ENCODE peak calls at places on chromosome 18, in eight cellular contexts. One of them, this sample, is unnamed.

GRCh38 chr18:78979058-78979680 is 449 bp upstream of the SALL3 start:
- DNase-seq in cardiac fibroblast: peak
- DNase-seq in heart left ventricle: no peak
- DNase-seq in IMR-90: no peak
- DNase-seq in hepatocyte: no peak
- DNase-seq in fibroblast of pulmonary artery: peak
- DNase-seq in adrenal gland: no peak
- DNase-seq in astrocyte of the cerebellum: no peak
- DNase-seq in this sample: no peak

GRCh38 chr18:61651145-61651879 is 241.5 kb downstream of the RNF152 start:
- DNase-seq in astrocyte of the cerebellum: no peak
- DNase-seq in heart left ventricle: no peak
- DNase-seq in hepatocyte: no peak
- DNase-seq in fibroblast of pulmonary artery: no peak
- DNase-seq in IMR-90: no peak
- DNase-seq in cardiac fibroblast: no peak
- DNase-seq in adrenal gland: no peak
- DNase-seq in this sample: no peak

GRCh38 chr18:62617793-62618591 is 95.2 kb downstream of the ZCCHC2 start:
- DNase-seq in cardiac fibroblast: no peak
- DNase-seq in hepatocyte: no peak
- DNase-seq in heart left ventricle: no peak
- DNase-seq in fibroblast of pulmonary artery: peak
- DNase-seq in IMR-90: no peak
- DNase-seq in astrocyte of the cerebellum: no peak
- DNase-seq in adrenal gland: no peak
- DNase-seq in this sample: no peak

GRCh38 chr18:27843783-27844415 is 333.0 kb downstream of the CDH2 start:
- DNase-seq in heart left ventricle: no peak
- DNase-seq in hepatocyte: no peak
- DNase-seq in fibroblast of pulmonary artery: peak
- DNase-seq in astrocyte of the cerebellum: peak
- DNase-seq in adrenal gland: no peak
- DNase-seq in cardiac fibroblast: peak
- DNase-seq in IMR-90: peak
- DNase-seq in this sample: peak

GRCh38 chr18:36360256-36360909 is 62.9 kb downstream of the FHOD3 start:
- DNase-seq in fibroblast of pulmonary artery: no peak
- DNase-seq in hepatocyte: no peak
- DNase-seq in heart left ventricle: no peak
- DNase-seq in adrenal gland: no peak
- DNase-seq in astrocyte of the cerebellum: no peak
- DNase-seq in cardiac fibroblast: no peak
- DNase-seq in IMR-90: no peak
- DNase-seq in this sample: no peak

GRCh38 chr18:59024829-59025228 is 114.9 kb upstream of the SEC11C start:
- DNase-seq in fibroblast of pulmonary artery: peak
- DNase-seq in cardiac fibroblast: peak
- DNase-seq in IMR-90: peak
- DNase-seq in adrenal gland: no peak
- DNase-seq in heart left ventricle: no peak
- DNase-seq in astrocyte of the cerebellum: no peak
- DNase-seq in hepatocyte: no peak
- DNase-seq in this sample: no peak

GRCh38 chr18:54957295-54957694 is 2.0 kb downstream of the CCDC68 start:
- DNase-seq in heart left ventricle: no peak
- DNase-seq in IMR-90: no peak
- DNase-seq in fibroblast of pulmonary artery: peak
- DNase-seq in hepatocyte: no peak
- DNase-seq in cardiac fibroblast: peak
- DNase-seq in astrocyte of the cerebellum: no peak
- DNase-seq in adrenal gland: no peak
- DNase-seq in this sample: no peak

GRCh38 chr18:12886498-12887126 is 2.6 kb upstream of the PTPN2 start:
- DNase-seq in IMR-90: no peak
- DNase-seq in astrocyte of the cerebellum: no peak
- DNase-seq in heart left ventricle: no peak
- DNase-seq in hepatocyte: no peak
- DNase-seq in adrenal gland: no peak
- DNase-seq in cardiac fibroblast: no peak
- DNase-seq in fibroblast of pulmonary artery: peak
- DNase-seq in this sample: no peak

GRCh38 chr18:42644729-42645131 is 470.8 kb downstream of the RIT2 start:
- DNase-seq in astrocyte of the cerebellum: peak
- DNase-seq in fibroblast of pulmonary artery: peak
- DNase-seq in heart left ventricle: no peak
- DNase-seq in IMR-90: no peak
- DNase-seq in hepatocyte: no peak
- DNase-seq in cardiac fibroblast: no peak
- DNase-seq in adrenal gland: no peak
- DNase-seq in this sample: no peak

GRCh38 chr18:38011446-38011845 is 445.8 kb upstream of the CELF4 start:
- DNase-seq in hepatocyte: no peak
- DNase-seq in cardiac fibroblast: no peak
- DNase-seq in adrenal gland: no peak
- DNase-seq in astrocyte of the cerebellum: no peak
- DNase-seq in fibroblast of pulmonary artery: no peak
- DNase-seq in IMR-90: no peak
- DNase-seq in heart left ventricle: no peak
- DNase-seq in this sample: no peak

GRCh38 chr18:78779996-78780718 is 199.5 kb upstream of the SALL3 start:
- DNase-seq in astrocyte of the cerebellum: no peak
- DNase-seq in heart left ventricle: no peak
- DNase-seq in IMR-90: no peak
- DNase-seq in fibroblast of pulmonary artery: no peak
- DNase-seq in cardiac fibroblast: no peak
- DNase-seq in adrenal gland: no peak
- DNase-seq in hepatocyte: no peak
- DNase-seq in this sample: no peak

GRCh38 chr18:7740815-7741214 is 173.7 kb downstream of the PTPRM start:
- DNase-seq in cardiac fibroblast: no peak
- DNase-seq in astrocyte of the cerebellum: no peak
- DNase-seq in IMR-90: peak
- DNase-seq in heart left ventricle: no peak
- DNase-seq in fibroblast of pulmonary artery: no peak
- DNase-seq in hepatocyte: no peak
- DNase-seq in adrenal gland: no peak
- DNase-seq in this sample: no peak

GRCh38 chr18:32772580-32773186 is at the start of gene KLHL14:
- DNase-seq in cardiac fibroblast: no peak
- DNase-seq in adrenal gland: no peak
- DNase-seq in heart left ventricle: no peak
- DNase-seq in fibroblast of pulmonary artery: no peak
- DNase-seq in astrocyte of the cerebellum: no peak
- DNase-seq in hepatocyte: no peak
- DNase-seq in IMR-90: no peak
- DNase-seq in this sample: peak
- H3K4me3 ChIP-seq in cardiac fibroblast: no peak
- H3K4me3 ChIP-seq in adrenal gland: no peak
- H3K4me3 ChIP-seq in heart left ventricle: peak
- H3K4me3 ChIP-seq in fibroblast of pulmonary artery: no peak
- H3K4me3 ChIP-seq in astrocyte of the cerebellum: peak
- H3K4me3 ChIP-seq in hepatocyte: peak
- H3K4me3 ChIP-seq in IMR-90: no peak
- H3K4me3 ChIP-seq in this sample: peak

DNA sequence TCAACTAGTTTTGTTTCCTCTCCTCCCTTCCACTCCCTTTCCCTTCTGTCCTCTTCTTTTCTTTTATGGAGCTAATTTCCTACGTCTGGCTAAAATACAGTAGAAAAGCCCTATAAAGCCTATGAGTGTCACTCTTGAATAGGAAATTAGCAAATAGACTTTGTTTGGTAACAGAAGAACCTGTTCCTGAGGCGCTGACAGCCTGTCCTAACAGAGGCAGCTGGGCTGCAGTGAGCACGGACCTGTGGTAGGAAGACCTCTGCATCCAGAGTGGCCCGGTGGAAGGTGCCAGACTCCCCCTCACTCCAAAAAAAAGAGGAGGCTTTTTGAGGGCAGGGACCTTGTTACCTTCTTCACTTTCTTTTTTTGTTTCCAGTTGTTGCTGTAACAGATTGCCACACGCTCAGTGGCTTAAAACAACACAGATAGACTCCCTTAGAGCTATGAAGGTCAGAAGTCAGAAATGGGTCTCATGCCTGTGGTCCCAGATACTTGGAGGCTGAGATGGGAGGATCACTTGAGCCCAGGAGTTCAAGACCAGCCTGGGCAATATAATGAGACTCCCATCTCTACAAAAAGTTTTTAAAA is 81.2 kb upstream of the TXNDC2 start:
- DNase-seq in heart left ventricle: peak
- DNase-seq in cardiac fibroblast: peak
- DNase-seq in hepatocyte: no peak
- DNase-seq in adrenal gland: no peak
- DNase-seq in astrocyte of the cerebellum: no peak
- DNase-seq in IMR-90: no peak
- DNase-seq in fibroblast of pulmonary artery: no peak
- DNase-seq in this sample: no peak
- TF ChIP-seq CTCF in heart left ventricle: no peak
- TF ChIP-seq CTCF in cardiac fibroblast: no peak
- TF ChIP-seq CTCF in hepatocyte: peak
- TF ChIP-seq CTCF in adrenal gland: no peak
- TF ChIP-seq CTCF in astrocyte of the cerebellum: no peak
- TF ChIP-seq CTCF in IMR-90: no peak
- TF ChIP-seq CTCF in fibroblast of pulmonary artery: no peak
- TF ChIP-seq CTCF in this sample: no peak

GRCh38 chr18:56785006-56785405 is 133.8 kb downstream of the WDR7 start:
- DNase-seq in cardiac fibroblast: no peak
- DNase-seq in adrenal gland: no peak
- DNase-seq in IMR-90: no peak
- DNase-seq in fibroblast of pulmonary artery: no peak
- DNase-seq in heart left ventricle: no peak
- DNase-seq in hepatocyte: no peak
- DNase-seq in astrocyte of the cerebellum: no peak
- DNase-seq in this sample: no peak

GRCh38 chr18:56789889-56790180 is 138.7 kb downstream of the WDR7 start:
- DNase-seq in fibroblast of pulmonary artery: no peak
- DNase-seq in cardiac fibroblast: no peak
- DNase-seq in hepatocyte: no peak
- DNase-seq in IMR-90: no peak
- DNase-seq in astrocyte of the cerebellum: no peak
- DNase-seq in adrenal gland: no peak
- DNase-seq in heart left ventricle: no peak
- DNase-seq in this sample: no peak

GRCh38 chr18:56787392-56787791 is 136.2 kb downstream of the WDR7 start:
- DNase-seq in adrenal gland: no peak
- DNase-seq in cardiac fibroblast: no peak
- DNase-seq in heart left ventricle: no peak
- DNase-seq in astrocyte of the cerebellum: no peak
- DNase-seq in fibroblast of pulmonary artery: no peak
- DNase-seq in IMR-90: no peak
- DNase-seq in hepatocyte: no peak
- DNase-seq in this sample: no peak

DNA sequence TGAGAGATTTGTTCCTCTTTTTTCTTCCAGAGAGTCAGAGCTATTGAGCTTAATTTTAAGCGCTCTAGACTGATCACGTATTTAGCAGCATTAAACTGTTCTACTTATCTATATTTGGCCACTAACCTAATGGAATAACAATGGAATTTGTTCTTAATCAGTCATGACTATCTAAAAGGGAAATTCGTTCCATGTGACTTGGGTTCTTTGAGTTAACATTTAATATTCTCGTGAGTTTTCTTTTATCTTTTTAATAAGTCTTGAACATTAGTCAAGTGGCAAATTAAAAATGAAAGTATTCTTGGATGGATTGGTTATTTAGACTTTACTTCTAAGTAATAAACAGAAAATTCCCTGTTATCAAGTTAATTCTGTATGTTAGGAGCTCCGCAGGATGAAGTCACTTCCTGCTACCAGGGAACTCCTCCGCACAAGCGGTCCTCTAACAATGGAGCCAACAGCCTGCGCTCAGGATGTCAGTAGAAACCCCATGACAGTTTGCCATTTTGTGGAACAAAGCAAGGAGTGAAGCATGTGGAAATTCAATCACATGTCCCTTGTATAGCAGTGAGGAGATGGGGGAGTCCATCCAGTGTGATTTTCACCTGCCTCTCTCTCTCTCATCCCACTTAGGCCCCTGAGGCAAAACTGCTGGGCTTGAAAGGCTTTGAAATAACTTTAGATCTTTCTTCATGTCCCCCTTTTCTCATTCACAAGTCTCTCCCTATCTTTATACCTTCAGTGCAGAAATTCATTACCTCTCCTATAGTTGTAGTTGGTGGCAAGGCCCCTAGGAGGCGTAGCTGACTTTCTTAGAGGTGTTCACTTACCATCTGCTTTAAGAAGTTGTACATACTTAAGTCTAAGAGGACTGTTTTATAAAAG is 138.1 kb downstream of the WDR7 start:
- DNase-seq in IMR-90: peak
- DNase-seq in heart left ventricle: peak
- DNase-seq in fibroblast of pulmonary artery: peak
- DNase-seq in cardiac fibroblast: peak
- DNase-seq in hepatocyte: peak
- DNase-seq in adrenal gland: no peak
- DNase-seq in astrocyte of the cerebellum: no peak
- DNase-seq in this sample: no peak
- H3K4me3 ChIP-seq in IMR-90: no peak
- H3K4me3 ChIP-seq in heart left ventricle: no peak
- H3K4me3 ChIP-seq in fibroblast of pulmonary artery: no peak
- H3K4me3 ChIP-seq in cardiac fibroblast: no peak
- H3K4me3 ChIP-seq in hepatocyte: no peak
- H3K4me3 ChIP-seq in adrenal gland: no peak
- H3K4me3 ChIP-seq in astrocyte of the cerebellum: no peak
- H3K4me3 ChIP-seq in this sample: no peak

GRCh38 chr18:23270999-23271680 is 135.9 kb downstream of the CABLES1 start:
- DNase-seq in adrenal gland: no peak
- DNase-seq in hepatocyte: no peak
- DNase-seq in heart left ventricle: no peak
- DNase-seq in astrocyte of the cerebellum: no peak
- DNase-seq in cardiac fibroblast: peak
- DNase-seq in IMR-90: peak
- DNase-seq in fibroblast of pulmonary artery: peak
- DNase-seq in this sample: no peak
- TF ChIP-seq CTCF in adrenal gland: no peak
- TF ChIP-seq CTCF in hepatocyte: no peak
- TF ChIP-seq CTCF in heart left ventricle: no peak
- TF ChIP-seq CTCF in astrocyte of the cerebellum: no peak
- TF ChIP-seq CTCF in cardiac fibroblast: no peak
- TF ChIP-seq CTCF in IMR-90: no peak
- TF ChIP-seq CTCF in fibroblast of pulmonary artery: no peak
- TF ChIP-seq CTCF in this sample: no peak

This sample was measured in epithelial cell of proximal tubule.